ENCODE peak calls at places on chromosomes 6 and 20, in nine cellular contexts. One of them, this sample, is unnamed.

GRCh38 chr20:50282592-50283241 is 92.1 kb downstream of the CEBPB start:
- DNase-seq in fibroblast of villous mesenchyme: no peak
- DNase-seq in activated B cell treated with CpG ODN at 0.5 μM for 24 hours: no peak
- DNase-seq in lower leg skin: no peak
- DNase-seq in AG09319: no peak
- DNase-seq in Panc1: no peak
- DNase-seq in cardiac fibroblast: no peak
- DNase-seq in psoas muscle: no peak
- DNase-seq in bronchial epithelial cell: no peak
- DNase-seq in this sample: no peak

GRCh38 chr6:35292494-35292893 is 5.1 kb upstream of the DEF6 start:
- DNase-seq in lower leg skin: no peak
- DNase-seq in cardiac fibroblast: no peak
- DNase-seq in activated B cell treated with CpG ODN at 0.5 μM for 24 hours: no peak
- DNase-seq in bronchial epithelial cell: no peak
- DNase-seq in Panc1: no peak
- DNase-seq in AG09319: no peak
- DNase-seq in fibroblast of villous mesenchyme: no peak
- DNase-seq in psoas muscle: no peak
- DNase-seq in this sample: no peak

GRCh38 chr6:1250489-1251197 is 61.3 kb upstream of the FOXQ1 start:
- DNase-seq in AG09319: no peak
- DNase-seq in cardiac fibroblast: no peak
- DNase-seq in Panc1: no peak
- DNase-seq in bronchial epithelial cell: no peak
- DNase-seq in psoas muscle: no peak
- DNase-seq in fibroblast of villous mesenchyme: peak
- DNase-seq in lower leg skin: peak
- DNase-seq in activated B cell treated with CpG ODN at 0.5 μM for 24 hours: no peak
- DNase-seq in this sample: no peak

GRCh38 chr6:3740551-3741476 is 10.7 kb downstream of the PXDC1 start:
- DNase-seq in cardiac fibroblast: no peak
- DNase-seq in psoas muscle: no peak
- DNase-seq in AG09319: no peak
- DNase-seq in bronchial epithelial cell: no peak
- DNase-seq in Panc1: no peak
- DNase-seq in lower leg skin: peak
- DNase-seq in fibroblast of villous mesenchyme: no peak
- DNase-seq in activated B cell treated with CpG ODN at 0.5 μM for 24 hours: no peak
- DNase-seq in this sample: no peak

GRCh38 chr20:50585214-50585613 is 75.0 kb downstream of the PTPN1 start:
- DNase-seq in psoas muscle: no peak
- DNase-seq in Panc1: no peak
- DNase-seq in fibroblast of villous mesenchyme: no peak
- DNase-seq in bronchial epithelial cell: no peak
- DNase-seq in activated B cell treated with CpG ODN at 0.5 μM for 24 hours: no peak
- DNase-seq in AG09319: no peak
- DNase-seq in lower leg skin: no peak
- DNase-seq in cardiac fibroblast: no peak
- DNase-seq in this sample: no peak

GRCh38 chr6:112990971-112991370 is 643.8 kb downstream of the RFPL4B start:
- DNase-seq in Panc1: no peak
- DNase-seq in activated B cell treated with CpG ODN at 0.5 μM for 24 hours: no peak
- DNase-seq in lower leg skin: no peak
- DNase-seq in fibroblast of villous mesenchyme: no peak
- DNase-seq in cardiac fibroblast: no peak
- DNase-seq in bronchial epithelial cell: no peak
- DNase-seq in AG09319: no peak
- DNase-seq in psoas muscle: no peak
- DNase-seq in this sample: no peak

GRCh38 chr6:137657351-137657911 is 163.2 kb upstream of the OLIG3 start:
- DNase-seq in lower leg skin: no peak
- DNase-seq in activated B cell treated with CpG ODN at 0.5 μM for 24 hours: no peak
- DNase-seq in psoas muscle: no peak
- DNase-seq in bronchial epithelial cell: peak
- DNase-seq in fibroblast of villous mesenchyme: no peak
- DNase-seq in AG09319: no peak
- DNase-seq in cardiac fibroblast: no peak
- DNase-seq in Panc1: no peak
- DNase-seq in this sample: no peak

GRCh38 chr6:159969204-159969912 is 476 bp downstream of the IGF2R start:
- DNase-seq in activated B cell treated with CpG ODN at 0.5 μM for 24 hours: peak
- DNase-seq in psoas muscle: peak
- DNase-seq in AG09319: no peak
- DNase-seq in lower leg skin: peak
- DNase-seq in Panc1: no peak
- DNase-seq in fibroblast of villous mesenchyme: peak
- DNase-seq in cardiac fibroblast: peak
- DNase-seq in bronchial epithelial cell: no peak
- DNase-seq in this sample: no peak

GRCh38 chr20:40462600-40462999 is 226.4 kb downstream of the MAFB start:
- DNase-seq in activated B cell treated with CpG ODN at 0.5 μM for 24 hours: no peak
- DNase-seq in fibroblast of villous mesenchyme: peak
- DNase-seq in bronchial epithelial cell: peak
- DNase-seq in AG09319: no peak
- DNase-seq in lower leg skin: no peak
- DNase-seq in cardiac fibroblast: no peak
- DNase-seq in Panc1: no peak
- DNase-seq in psoas muscle: no peak
- DNase-seq in this sample: no peak

GRCh38 chr20:23374441-23374840 is 12.5 kb downstream of the GZF1 start:
- DNase-seq in bronchial epithelial cell: no peak
- DNase-seq in cardiac fibroblast: no peak
- DNase-seq in activated B cell treated with CpG ODN at 0.5 μM for 24 hours: no peak
- DNase-seq in lower leg skin: no peak
- DNase-seq in fibroblast of villous mesenchyme: no peak
- DNase-seq in Panc1: no peak
- DNase-seq in AG09319: no peak
- DNase-seq in psoas muscle: no peak
- DNase-seq in this sample: no peak

GRCh38 chr20:13098720-13099355 is 90.1 kb downstream of the SPTLC3 start:
- DNase-seq in bronchial epithelial cell: no peak
- DNase-seq in fibroblast of villous mesenchyme: no peak
- DNase-seq in psoas muscle: no peak
- DNase-seq in activated B cell treated with CpG ODN at 0.5 μM for 24 hours: no peak
- DNase-seq in AG09319: no peak
- DNase-seq in Panc1: no peak
- DNase-seq in cardiac fibroblast: no peak
- DNase-seq in lower leg skin: no peak
- DNase-seq in this sample: no peak

GRCh38 chr6:34005845-34006644 is 139.8 kb downstream of the GRM4 start:
- DNase-seq in cardiac fibroblast: no peak
- DNase-seq in psoas muscle: no peak
- DNase-seq in activated B cell treated with CpG ODN at 0.5 μM for 24 hours: no peak
- DNase-seq in AG09319: no peak
- DNase-seq in lower leg skin: no peak
- DNase-seq in fibroblast of villous mesenchyme: no peak
- DNase-seq in Panc1: no peak
- DNase-seq in bronchial epithelial cell: no peak
- DNase-seq in this sample: no peak

GRCh38 chr6:34003962-34004361 is 141.9 kb downstream of the GRM4 start:
- DNase-seq in Panc1: no peak
- DNase-seq in cardiac fibroblast: no peak
- DNase-seq in psoas muscle: no peak
- DNase-seq in fibroblast of villous mesenchyme: no peak
- DNase-seq in activated B cell treated with CpG ODN at 0.5 μM for 24 hours: no peak
- DNase-seq in AG09319: no peak
- DNase-seq in lower leg skin: no peak
- DNase-seq in bronchial epithelial cell: no peak
- DNase-seq in this sample: no peak

GRCh38 chr6:34000281-34000680 is 145.6 kb downstream of the GRM4 start:
- DNase-seq in Panc1: no peak
- DNase-seq in psoas muscle: no peak
- DNase-seq in AG09319: no peak
- DNase-seq in lower leg skin: no peak
- DNase-seq in activated B cell treated with CpG ODN at 0.5 μM for 24 hours: no peak
- DNase-seq in fibroblast of villous mesenchyme: no peak
- DNase-seq in bronchial epithelial cell: no peak
- DNase-seq in cardiac fibroblast: no peak
- DNase-seq in this sample: no peak

GRCh38 chr6:34001706-34002645 is 143.9 kb downstream of the GRM4 start:
- DNase-seq in cardiac fibroblast: no peak
- DNase-seq in Panc1: no peak
- DNase-seq in psoas muscle: no peak
- DNase-seq in fibroblast of villous mesenchyme: no peak
- DNase-seq in AG09319: no peak
- DNase-seq in bronchial epithelial cell: no peak
- DNase-seq in activated B cell treated with CpG ODN at 0.5 μM for 24 hours: no peak
- DNase-seq in lower leg skin: no peak
- DNase-seq in this sample: no peak

GRCh38 chr6:34004706-34005105 is 141.2 kb downstream of the GRM4 start:
- DNase-seq in bronchial epithelial cell: no peak
- DNase-seq in psoas muscle: no peak
- DNase-seq in Panc1: no peak
- DNase-seq in activated B cell treated with CpG ODN at 0.5 μM for 24 hours: no peak
- DNase-seq in fibroblast of villous mesenchyme: no peak
- DNase-seq in AG09319: no peak
- DNase-seq in lower leg skin: no peak
- DNase-seq in cardiac fibroblast: no peak
- DNase-seq in this sample: no peak
- TF ChIP-seq CTCF in bronchial epithelial cell: no peak
- TF ChIP-seq CTCF in psoas muscle: no peak
- TF ChIP-seq CTCF in Panc1: no peak
- TF ChIP-seq CTCF in activated B cell treated with CpG ODN at 0.5 μM for 24 hours: no peak
- TF ChIP-seq CTCF in fibroblast of villous mesenchyme: no peak
- TF ChIP-seq CTCF in AG09319: no peak
- TF ChIP-seq CTCF in lower leg skin: no peak
- TF ChIP-seq CTCF in cardiac fibroblast: no peak
- TF ChIP-seq CTCF in this sample: no peak

DNA sequence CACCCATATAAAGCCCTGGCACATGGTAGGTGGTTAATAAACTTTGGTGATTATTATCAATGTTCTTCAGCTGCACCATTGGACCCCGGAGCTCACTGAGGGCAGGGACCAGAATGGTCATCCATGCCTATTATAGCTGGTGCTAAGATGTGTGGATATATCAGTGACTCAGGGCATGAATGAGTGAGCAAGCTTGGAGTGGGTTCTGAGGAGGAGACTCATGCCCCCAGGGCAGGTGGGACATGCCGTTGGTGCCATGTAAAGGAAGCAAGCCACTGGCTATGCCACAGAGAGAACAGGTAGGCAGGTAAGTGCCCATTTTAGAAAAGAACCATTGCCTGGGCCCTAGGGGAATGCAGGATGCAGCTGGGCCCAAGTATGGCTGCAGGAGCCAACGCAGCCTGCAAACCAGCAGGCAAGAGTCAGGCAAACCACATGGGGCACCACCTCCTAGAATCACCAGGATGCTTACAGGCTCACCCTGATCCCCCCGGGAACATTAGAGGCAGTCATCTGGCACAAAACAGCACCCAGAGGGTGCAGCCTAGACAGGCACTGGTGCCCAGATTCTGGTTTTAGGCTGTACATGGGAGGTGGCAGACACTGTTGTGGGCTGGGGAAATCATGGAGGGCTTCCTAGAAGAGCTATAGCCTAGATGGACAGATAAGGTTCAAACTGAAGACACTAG is 23.5 kb downstream of the PLAGL2 start:
- DNase-seq in cardiac fibroblast: no peak
- DNase-seq in activated B cell treated with CpG ODN at 0.5 μM for 24 hours: no peak
- DNase-seq in lower leg skin: no peak
- DNase-seq in psoas muscle: peak
- DNase-seq in fibroblast of villous mesenchyme: no peak
- DNase-seq in AG09319: no peak
- DNase-seq in Panc1: no peak
- DNase-seq in bronchial epithelial cell: no peak
- DNase-seq in this sample: no peak
- TF ChIP-seq CTCF in cardiac fibroblast: no peak
- TF ChIP-seq CTCF in activated B cell treated with CpG ODN at 0.5 μM for 24 hours: no peak
- TF ChIP-seq CTCF in lower leg skin: no peak
- TF ChIP-seq CTCF in psoas muscle: no peak
- TF ChIP-seq CTCF in fibroblast of villous mesenchyme: no peak
- TF ChIP-seq CTCF in AG09319: no peak
- TF ChIP-seq CTCF in Panc1: no peak
- TF ChIP-seq CTCF in bronchial epithelial cell: no peak
- TF ChIP-seq CTCF in this sample: no peak

GRCh38 chr6:90382760-90383159 is 86.1 kb upstream of the BACH2 start:
- DNase-seq in bronchial epithelial cell: no peak
- DNase-seq in cardiac fibroblast: no peak
- DNase-seq in AG09319: no peak
- DNase-seq in lower leg skin: no peak
- DNase-seq in activated B cell treated with CpG ODN at 0.5 μM for 24 hours: no peak
- DNase-seq in psoas muscle: no peak
- DNase-seq in Panc1: no peak
- DNase-seq in fibroblast of villous mesenchyme: no peak
- DNase-seq in this sample: no peak

GRCh38 chr6:90385914-90386313 is 89.3 kb upstream of the BACH2 start:
- DNase-seq in psoas muscle: no peak
- DNase-seq in cardiac fibroblast: no peak
- DNase-seq in fibroblast of villous mesenchyme: no peak
- DNase-seq in lower leg skin: no peak
- DNase-seq in Panc1: no peak
- DNase-seq in activated B cell treated with CpG ODN at 0.5 μM for 24 hours: no peak
- DNase-seq in AG09319: no peak
- DNase-seq in bronchial epithelial cell: no peak
- DNase-seq in this sample: no peak

GRCh38 chr6:90386796-90387390 is 90.2 kb upstream of the BACH2 start:
- DNase-seq in Panc1: no peak
- DNase-seq in fibroblast of villous mesenchyme: no peak
- DNase-seq in cardiac fibroblast: no peak
- DNase-seq in lower leg skin: no peak
- DNase-seq in activated B cell treated with CpG ODN at 0.5 μM for 24 hours: no peak
- DNase-seq in AG09319: no peak
- DNase-seq in psoas muscle: no peak
- DNase-seq in bronchial epithelial cell: no peak
- DNase-seq in this sample: no peak

GRCh38 chr6:90383212-90383611 is 86.6 kb upstream of the BACH2 start:
- DNase-seq in activated B cell treated with CpG ODN at 0.5 μM for 24 hours: no peak
- DNase-seq in fibroblast of villous mesenchyme: no peak
- DNase-seq in cardiac fibroblast: no peak
- DNase-seq in lower leg skin: no peak
- DNase-seq in Panc1: no peak
- DNase-seq in AG09319: no peak
- DNase-seq in bronchial epithelial cell: no peak
- DNase-seq in psoas muscle: no peak
- DNase-seq in this sample: no peak

GRCh38 chr6:90384720-90385119 is 88.1 kb upstream of the BACH2 start:
- DNase-seq in lower leg skin: no peak
- DNase-seq in activated B cell treated with CpG ODN at 0.5 μM for 24 hours: no peak
- DNase-seq in psoas muscle: no peak
- DNase-seq in AG09319: no peak
- DNase-seq in cardiac fibroblast: no peak
- DNase-seq in Panc1: no peak
- DNase-seq in fibroblast of villous mesenchyme: no peak
- DNase-seq in bronchial epithelial cell: no peak
- DNase-seq in this sample: no peak
- TF ChIP-seq CTCF in lower leg skin: no peak
- TF ChIP-seq CTCF in activated B cell treated with CpG ODN at 0.5 μM for 24 hours: no peak
- TF ChIP-seq CTCF in psoas muscle: no peak
- TF ChIP-seq CTCF in AG09319: no peak
- TF ChIP-seq CTCF in cardiac fibroblast: no peak
- TF ChIP-seq CTCF in Panc1: no peak
- TF ChIP-seq CTCF in fibroblast of villous mesenchyme: no peak
- TF ChIP-seq CTCF in bronchial epithelial cell: no peak
- TF ChIP-seq CTCF in this sample: no peak

DNA sequence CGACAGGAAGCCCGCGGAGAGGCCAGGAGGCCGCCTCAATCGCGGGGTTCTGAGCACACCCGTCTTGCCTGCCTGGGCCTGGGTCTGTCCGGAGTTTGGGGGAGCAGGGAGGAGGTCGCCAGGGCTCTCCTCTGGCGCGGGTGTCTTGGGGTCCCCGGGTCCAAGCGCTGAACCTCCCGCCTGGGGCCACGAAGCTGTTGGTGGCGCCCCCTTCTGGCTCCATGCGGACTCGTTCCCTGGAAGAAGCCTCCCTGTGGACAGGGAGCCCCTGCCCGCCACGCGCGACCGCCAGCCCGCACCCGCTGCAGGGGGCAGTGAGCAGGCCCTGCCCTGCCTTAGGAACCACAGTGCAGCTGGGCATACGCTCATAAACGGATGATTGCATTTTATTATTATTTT is 44.7 kb downstream of the MCUR1 start:
- DNase-seq in fibroblast of villous mesenchyme: no peak
- DNase-seq in Panc1: no peak
- DNase-seq in cardiac fibroblast: no peak
- DNase-seq in psoas muscle: no peak
- DNase-seq in AG09319: no peak
- DNase-seq in lower leg skin: peak
- DNase-seq in bronchial epithelial cell: no peak
- DNase-seq in activated B cell treated with CpG ODN at 0.5 μM for 24 hours: no peak
- DNase-seq in this sample: no peak
- TF ChIP-seq CTCF in fibroblast of villous mesenchyme: peak
- TF ChIP-seq CTCF in Panc1: no peak
- TF ChIP-seq CTCF in cardiac fibroblast: peak
- TF ChIP-seq CTCF in psoas muscle: no peak
- TF ChIP-seq CTCF in AG09319: peak
- TF ChIP-seq CTCF in lower leg skin: no peak
- TF ChIP-seq CTCF in bronchial epithelial cell: peak
- TF ChIP-seq CTCF in activated B cell treated with CpG ODN at 0.5 μM for 24 hours: no peak
- TF ChIP-seq CTCF in this sample: no peak